ENCODE peak calls at places on chromosomes 11 and 22, in eight cellular contexts. M, J, A, V, K, C, S and L are unnamed samples.
A peak's percentile ranks its signal among the peaks of the same experiment; 100 is the strongest.

GRCh38 chr11:126034026-126034822 is 28.4 kb downstream of the CDON start:
- DNase-seq in K (no peak), J (no peak), A (peak; percentile 62), M (no peak), S (no peak), V (no peak), C (no peak), L (no peak)

GRCh38 chr11:42410251-42410956 is 901.4 kb upstream of the API5 start:
- DNase-seq in K (no peak), J (no peak), M (no peak), S (no peak), C (peak; percentile 11), V (no peak), A (no peak), L (no peak)

GRCh38 chr11:70124321-70125061 is 46.4 kb downstream of the ANO1 start:
- DNase-seq in M (no peak), C (no peak), A (no peak), J (no peak), V (no peak), K (no peak), S (no peak), L (peak; percentile 62)

GRCh38 chr11:6799402-6799801 is at the start of gene OR6A2:
- DNase-seq in J (no peak), V (no peak), M (no peak), C (no peak), K (no peak), A (no peak), S (no peak), L (no peak)

GRCh38 chr22:35173655-35174054 is 83.6 kb upstream of the HMGXB4 start:
- DNase-seq in V (no peak), S (no peak), K (no peak), M (no peak), J (no peak), C (no peak), A (no peak), L (no peak)

GRCh38 chr11:31986201-31986889 is 104.5 kb upstream of the RCN1 start:
- DNase-seq in M (no peak), J (no peak), S (no peak), A (no peak), C (no peak), V (no peak), K (no peak), L (no peak)

GRCh38 chr11:12102588-12103410 is 7.6 kb upstream of the MICAL2 start:
- DNase-seq in V (no peak), J (no peak), S (no peak), A (no peak), C (no peak), M (no peak), K (no peak), L (no peak)

GRCh38 chr22:48050836-48051235 is 1288.4 kb downstream of the TBC1D22A start:
- DNase-seq in V (no peak), J (no peak), K (no peak), A (no peak), M (no peak), C (no peak), S (peak; percentile 6), L (no peak)

GRCh38 chr11:4680341-4680740 is 17.3 kb downstream of the OR51E2 start:
- DNase-seq in C (no peak), M (no peak), A (no peak), K (no peak), J (no peak), S (no peak), V (no peak), L (no peak)

GRCh38 chr11:74490945-74491344 is 2.6 kb downstream of the LIPT2 start:
- DNase-seq in M (no peak), J (no peak), V (no peak), K (no peak), A (no peak), S (no peak), C (no peak), L (no peak)

GRCh38 chr22:36193577-36193976 is 8.0 kb downstream of the APOL4 start:
- DNase-seq in A (no peak), M (no peak), S (no peak), V (no peak), C (no peak), J (no peak), K (no peak), L (no peak)

GRCh38 chr22:17910561-17911311 is 113.6 kb downstream of the MICAL3 start:
- DNase-seq in V (no peak), C (peak; percentile 88), S (peak; percentile 72), J (no peak), A (peak; percentile 72), M (peak; percentile 69), K (no peak), L (peak; percentile 39)

GRCh38 chr11:34653851-34654490 is 33.1 kb downstream of the EHF start:
- DNase-seq in S (no peak), M (no peak), C (peak; percentile 97), A (no peak), J (no peak), K (no peak), V (no peak), L (peak; percentile 87)

GRCh38 chr22:19853879-19854777 is 546 bp downstream of the GNB1L start:
- DNase-seq in M (peak; percentile 46), A (no peak), S (no peak), K (no peak), V (peak; percentile 42), J (no peak), C (peak; percentile 16), L (no peak)

GRCh38 chr11:47923667-47924066 is 56.7 kb upstream of the PTPRJ start:
- DNase-seq in A (no peak), C (peak; percentile 47), V (no peak), M (peak; percentile 30), K (no peak), J (no peak), S (no peak), L (peak; percentile 19)

GRCh38 chr11:18383388-18384156 is 10.8 kb upstream of the LDHA start:
- DNase-seq in K (peak; percentile 69), C (peak; percentile 96), S (peak; percentile 25), M (peak; percentile 56), J (no peak), A (peak; percentile 53), V (peak; percentile 78), L (peak; percentile 49)

GRCh38 chr11:72146625-72147024 is 11.1 kb downstream of the FOLR3 start:
- DNase-seq in S (no peak), J (no peak), M (no peak), C (no peak), V (no peak), A (no peak), K (no peak), L (no peak)

GRCh38 chr22:40183029-40183581 is 5.4 kb downstream of the TNRC6B start:
- DNase-seq in C (peak; percentile 89), J (no peak), A (no peak), S (no peak), V (peak; percentile 33), K (no peak), M (no peak), L (peak; percentile 41)

GRCh38 chr11:44171518-44171917 is 76.0 kb downstream of the EXT2 start:
- DNase-seq in V (no peak), S (peak; percentile 44), C (no peak), A (no peak), M (no peak), J (no peak), K (no peak), L (no peak)